ENCODE peak calls at places on chromosomes 6 and 20, in five cellular contexts. L is AG09309, N is gastrocnemius medialis, K is fibroblast of the aortic adventitia, S is lower leg skin. E is an unnamed sample.

GRCh38 chr6:45715508-45715803 is 300.2 kb downstream of the CLIC5 start:
- DNase-seq in L (no peak), N (no peak), K (no peak), S (no peak), E (no peak)

GRCh38 chr20:33568378-33569289 is 78.7 kb downstream of the CBFA2T2 start:
- DNase-seq in L (no peak), N (peak), K (peak), S (peak), E (no peak)

GRCh38 chr6:89205819-89206218 is 11.3 kb downstream of the GABRR1 start:
- DNase-seq in L (no peak), N (no peak), K (no peak), S (no peak), E (no peak)

GRCh38 chr6:21026576-21027273 is 492.5 kb downstream of the CDKAL1 start:
- DNase-seq in L (no peak), N (no peak), K (peak), S (no peak), E (no peak)

GRCh38 chr6:166707045-166707444 is 80.0 kb upstream of the RPS6KA2 start:
- DNase-seq in L (no peak), N (peak), K (peak), S (no peak), E (no peak)

GRCh38 chr6:151063339-151063738 is 176.4 kb upstream of the AKAP12 start:
- DNase-seq in L (peak), N (no peak), K (peak), S (no peak), E (no peak)

GRCh38 chr6:90458353-90459224 is 128.3 kb downstream of the MAP3K7 start:
- DNase-seq in L (no peak), N (no peak), K (peak), S (no peak), E (no peak)

GRCh38 chr6:84763397-84764331 is 734 bp downstream of the TBX18 start:
- DNase-seq in L (peak), N (peak), K (peak), S (no peak), E (no peak)

GRCh38 chr20:4546786-4547185 is 174.9 kb upstream of the PRND start:
- DNase-seq in L (peak), N (no peak), K (peak), S (no peak), E (no peak)

GRCh38 chr20:43975096-43975768 is 60.6 kb downstream of the TOX2 start:
- DNase-seq in L (peak), N (no peak), K (peak), S (no peak), E (peak)

GRCh38 chr6:167567142-167568033 is 242.5 kb downstream of the TTLL2 start:
- DNase-seq in L (no peak), N (peak), K (no peak), S (peak), E (no peak)

GRCh38 chr6:18343741-18344140 is 43.4 kb upstream of the RNF144B start:
- DNase-seq in L (no peak), N (no peak), K (peak), S (no peak), E (no peak)

GRCh38 chr6:95325858-95326257 is 251.5 kb upstream of the MANEA start:
- DNase-seq in L (no peak), N (no peak), K (no peak), S (no peak), E (peak)

GRCh38 chr20:50338479-50339195 is 148.0 kb downstream of the CEBPB start:
- DNase-seq in L (no peak), N (no peak), K (no peak), S (peak), E (no peak)

GRCh38 chr6:11425431-11425871 is 112.1 kb upstream of the TMEM170B start:
- DNase-seq in L (no peak), N (no peak), K (no peak), S (no peak), E (peak)

GRCh38 chr20:45347936-45348809 is at the start of gene SDC4:
- DNase-seq in L (no peak), N (peak), K (peak), S (no peak), E (no peak)

GRCh38 chr20:45346851-45347250 is 1.4 kb downstream of the SDC4 start:
- DNase-seq in L (no peak), N (no peak), K (no peak), S (no peak), E (no peak)

GRCh38 chr20:45347297-45347935 is 808 bp downstream of the SDC4 start:
- DNase-seq in L (no peak), N (peak), K (no peak), S (no peak), E (no peak)

GRCh38 chr20:45345104-45345936 is 2.9 kb downstream of the SDC4 start:
- DNase-seq in L (no peak), N (peak), K (no peak), S (peak), E (no peak)

DNA sequence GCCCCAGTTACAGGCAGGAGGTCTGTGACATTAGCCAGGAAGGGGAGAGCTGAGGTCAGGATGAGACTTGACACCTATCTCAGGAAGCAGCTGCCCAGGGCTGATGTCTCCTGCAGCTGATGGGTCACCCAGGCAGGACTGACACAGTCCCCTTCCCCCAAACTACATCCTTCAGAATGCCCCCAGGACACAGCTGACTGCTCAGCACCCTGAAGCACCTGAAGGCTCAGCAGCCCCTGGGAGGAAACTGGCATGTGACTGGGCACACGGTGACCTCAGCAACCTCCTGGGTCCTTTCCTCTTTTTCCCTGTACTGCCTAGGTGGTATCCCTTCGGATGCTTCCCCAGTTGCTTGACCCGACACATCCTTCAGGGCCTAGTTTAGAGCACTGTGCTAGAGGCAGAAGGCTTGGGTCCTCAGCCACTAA is 1.9 kb downstream of the SDC4 start:
- DNase-seq in L (no peak), N (peak), K (no peak), S (no peak), E (no peak)
- H3K4me3 ChIP-seq in L (peak), N (peak), K (peak), S (peak), E (peak)

GRCh38 chr6:162442675-162443074 is 284.9 kb downstream of the PRKN start:
- DNase-seq in L (no peak), N (no peak), K (no peak), S (no peak), E (peak)
- TF ChIP-seq CTCF in L (no peak), N (no peak), K (no peak), S (no peak), E (peak)

GRCh38 chr6:28089054-28089453 is 8.7 kb downstream of the ZNF165 start:
- DNase-seq in L (no peak), N (no peak), K (no peak), S (no peak), E (no peak)

GRCh38 chr6:28090902-28091586 is 10.7 kb downstream of the ZNF165 start:
- DNase-seq in L (no peak), N (no peak), K (no peak), S (no peak), E (no peak)
- H3K4me3 ChIP-seq in L (peak), N (peak), K (no peak), S (no peak), E (peak)

DNA sequence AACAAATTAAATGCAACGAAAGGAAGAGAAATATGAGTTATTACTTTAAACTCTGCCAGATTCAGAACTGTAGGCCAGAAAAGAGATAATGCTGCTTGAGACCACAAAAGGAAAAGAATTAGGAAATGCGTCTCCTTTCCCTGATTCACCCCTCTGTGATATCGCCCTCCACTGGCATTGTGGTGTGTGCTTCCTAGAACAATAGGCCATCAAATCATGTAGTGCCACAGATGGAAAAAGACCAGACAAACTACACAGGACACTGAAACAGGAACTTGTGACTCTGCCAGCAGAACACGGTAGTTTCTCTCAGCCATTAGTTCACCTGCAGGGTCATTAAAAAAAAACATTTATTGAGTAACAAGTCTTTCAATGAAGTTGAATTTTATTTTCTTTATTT is 14.8 kb upstream of the LAMA4 start:
- DNase-seq in L (no peak), N (no peak), K (peak), S (no peak), E (no peak)
- TF ChIP-seq CTCF in L (peak), N (no peak), K (peak), S (no peak), E (peak)

DNA sequence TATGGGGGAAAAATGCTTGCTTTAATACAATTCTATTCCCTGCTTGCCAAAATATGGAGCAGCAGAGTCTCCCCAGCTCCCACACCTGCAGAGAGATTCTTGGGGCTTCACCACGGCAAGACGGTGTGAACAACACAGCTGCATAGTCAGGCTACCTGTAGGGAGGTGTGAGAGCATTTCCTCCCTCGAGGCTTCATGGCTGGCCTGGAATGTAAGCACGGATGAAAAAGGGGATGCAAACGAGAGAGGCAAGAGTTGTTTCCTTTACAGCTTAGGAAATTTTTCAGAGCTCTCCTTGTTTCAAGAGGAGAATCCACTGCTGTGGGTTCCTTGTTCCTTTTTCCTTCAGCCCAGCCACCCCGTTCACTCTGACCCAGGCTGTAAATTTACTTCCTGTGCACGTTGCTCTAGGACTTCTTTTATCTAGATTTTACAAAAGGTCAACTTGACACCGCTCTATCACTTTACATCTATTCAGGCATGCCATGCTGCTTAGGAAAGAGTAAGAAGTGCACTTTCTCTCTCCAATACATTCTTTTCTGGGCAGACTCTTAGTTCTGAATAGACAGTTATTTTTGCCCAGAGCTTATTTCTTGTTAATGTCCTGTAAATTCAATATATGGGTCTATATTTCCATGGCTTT is 197.1 kb downstream of the KHDC1L start:
- DNase-seq in L (no peak), N (no peak), K (no peak), S (no peak), E (no peak)
- H3K4me3 ChIP-seq in L (no peak), N (no peak), K (no peak), S (no peak), E (no peak)

GRCh38 chr6:156822747-156823206 is 45.6 kb downstream of the ARID1B start:
- DNase-seq in L (no peak), N (peak), K (no peak), S (no peak), E (no peak)

GRCh38 chr6:156824142-156824541 is 47.0 kb downstream of the ARID1B start:
- DNase-seq in L (no peak), N (no peak), K (no peak), S (no peak), E (no peak)

GRCh38 chr6:156827382-156827781 is 50.2 kb downstream of the ARID1B start:
- DNase-seq in L (no peak), N (peak), K (peak), S (no peak), E (no peak)

GRCh38 chr6:156826290-156826955 is 49.2 kb downstream of the ARID1B start:
- DNase-seq in L (no peak), N (no peak), K (no peak), S (no peak), E (no peak)

GRCh38 chr6:156825475-156825874 is 48.3 kb downstream of the ARID1B start:
- DNase-seq in L (no peak), N (no peak), K (no peak), S (no peak), E (no peak)
- TF ChIP-seq CTCF in L (no peak), N (no peak), K (no peak), S (no peak), E (no peak)

DNA sequence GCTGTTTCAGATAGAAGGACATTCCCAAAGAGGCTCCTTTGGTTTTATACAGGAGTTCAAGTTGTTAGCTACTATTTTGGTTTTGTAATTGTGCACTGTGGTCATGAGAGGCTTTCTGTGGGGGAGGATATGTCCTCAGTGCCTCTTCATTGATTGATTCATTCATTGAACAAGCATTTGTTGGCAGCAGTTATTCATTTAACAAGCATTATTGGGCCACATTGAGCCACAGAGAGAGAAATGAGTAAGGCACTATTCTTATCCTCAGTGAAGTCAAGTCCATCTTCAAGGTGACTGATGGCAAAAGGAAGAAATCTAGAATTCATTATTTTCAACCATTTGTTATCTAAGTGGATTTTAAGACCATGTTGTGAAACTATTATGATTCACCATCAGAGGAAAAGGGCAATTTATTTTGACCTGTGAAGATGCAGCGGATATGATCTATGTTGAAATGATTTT is 697.2 kb upstream of the CITED2 start:
- DNase-seq in L (peak), N (no peak), K (peak), S (no peak), E (no peak)
- H3K4me3 ChIP-seq in L (no peak), N (no peak), K (no peak), S (no peak), E (no peak)

DNA sequence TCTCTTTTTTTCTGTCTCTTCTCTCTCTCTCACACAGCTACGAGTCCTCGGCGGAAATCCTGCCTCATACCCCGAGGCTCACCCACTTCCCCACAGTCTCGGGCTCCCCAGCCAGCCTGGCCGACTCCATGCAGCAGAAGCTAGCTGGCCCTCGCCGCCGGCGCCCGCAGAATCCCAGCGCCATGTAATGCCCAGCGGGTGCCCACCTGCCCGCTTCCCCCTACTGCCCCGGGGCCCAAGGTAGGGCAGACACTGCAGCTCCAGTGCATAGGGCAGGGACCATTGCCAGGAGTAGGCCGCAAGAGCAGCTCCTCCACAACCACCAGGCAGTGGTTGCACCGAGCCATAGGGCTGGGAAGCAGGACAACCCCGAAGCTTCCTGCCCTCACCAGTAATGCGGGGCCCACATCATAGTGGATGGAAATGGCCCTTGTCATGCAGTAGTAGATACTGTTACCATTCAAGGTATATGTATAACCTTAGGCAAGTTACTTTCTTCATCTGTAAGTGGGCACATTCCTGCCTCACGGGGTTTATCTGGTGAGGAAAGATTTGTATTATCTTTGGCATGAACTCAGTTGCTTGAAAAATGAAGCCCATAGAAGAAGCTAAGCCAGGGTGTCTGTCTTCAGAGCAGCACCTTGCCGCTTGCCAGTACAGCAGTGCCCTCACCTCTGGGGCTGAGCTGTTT is 36.9 kb upstream of the ID1 start:
- DNase-seq in L (no peak), N (no peak), K (peak), S (no peak), E (no peak)
- TF ChIP-seq CTCF in L (peak), N (no peak), K (no peak), S (no peak), E (no peak)

GRCh38 chr6:132675002-132675401 is 16.0 kb upstream of the TAAR1 start:
- DNase-seq in L (no peak), N (no peak), K (no peak), S (no peak), E (no peak)

GRCh38 chr6:132671295-132671694 is 12.3 kb upstream of the TAAR1 start:
- DNase-seq in L (no peak), N (no peak), K (no peak), S (no peak), E (no peak)

GRCh38 chr6:132673376-132674094 is 14.6 kb upstream of the TAAR1 start:
- DNase-seq in L (no peak), N (no peak), K (no peak), S (no peak), E (no peak)

GRCh38 chr6:132666118-132666517 is 7.1 kb upstream of the TAAR1 start:
- DNase-seq in L (no peak), N (no peak), K (no peak), S (no peak), E (no peak)

DNA sequence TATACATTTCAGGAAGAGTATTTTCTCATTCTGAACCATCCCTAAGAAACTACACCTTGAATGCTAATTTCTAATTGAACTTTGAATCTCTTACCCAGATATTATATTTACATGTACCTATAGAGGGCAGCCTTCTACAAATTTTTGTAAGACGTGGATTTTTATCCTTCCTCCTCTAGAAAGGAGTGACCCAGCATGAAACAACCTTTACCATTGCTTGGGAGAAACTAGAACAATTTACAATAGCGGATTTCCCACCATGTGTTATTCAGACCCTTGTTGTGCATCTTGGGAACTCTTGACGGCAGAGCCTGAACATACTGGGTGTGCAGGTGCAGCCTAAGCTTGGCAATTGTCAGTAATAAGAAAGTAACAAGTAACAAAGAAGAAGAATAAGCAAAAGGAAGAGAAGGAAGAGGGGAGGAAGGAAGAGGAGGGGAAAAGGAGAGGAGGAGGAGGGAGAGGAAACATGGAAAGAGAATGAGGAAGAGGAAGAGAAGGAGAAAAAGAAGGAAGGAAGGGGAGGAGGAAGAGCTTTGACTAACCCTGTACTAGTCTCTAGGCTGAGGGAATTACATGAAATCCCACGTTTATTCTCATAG is 10.8 kb upstream of the TAAR1 start:
- DNase-seq in L (no peak), N (no peak), K (peak), S (no peak), E (peak)
- H3K4me3 ChIP-seq in L (no peak), N (no peak), K (no peak), S (no peak), E (no peak)